ENCODE peak calls at places on chromosomes 7 and 10, in five cellular contexts. K is psoas muscle, L is upper lobe of left lung, O is lower lobe of right lung, P is bronchial epithelial cell. F is an unnamed sample.

GRCh38 chr10:78028438-78029293 is 649 bp downstream of the POLR3A start:
- DNase-seq in K (no peak), P (peak), L (peak), O (no peak), F (no peak)

GRCh38 chr10:91159254-91159783 is 61.1 kb upstream of the PCGF5 start:
- DNase-seq in K (no peak), L (no peak), P (no peak), O (no peak), F (no peak)

GRCh38 chr10:5589963-5590511 is 65.3 kb downstream of the CALML3 start:
- DNase-seq in K (no peak), P (no peak), L (no peak), O (peak), F (no peak)

GRCh38 chr10:127148066-127148932 is 48.1 kb downstream of the INSYN2A start:
- DNase-seq in L (no peak), P (peak), O (no peak), K (no peak), F (peak)

GRCh38 chr10:35453855-35454532 is 117.7 kb downstream of the CCNY start:
- DNase-seq in K (no peak), P (peak), L (no peak), O (no peak), F (no peak)

GRCh38 chr7:1100886-1101579 is 13.1 kb downstream of the GPER1 start:
- DNase-seq in L (no peak), P (no peak), K (no peak), O (no peak), F (no peak)

GRCh38 chr7:485188-486081 is 34.2 kb downstream of the PDGFA start:
- DNase-seq in P (peak), L (no peak), K (peak), O (peak), F (no peak)

GRCh38 chr7:90749774-90750173 is 153.7 kb downstream of the CDK14 start:
- DNase-seq in P (peak), O (no peak), K (no peak), L (no peak), F (no peak)

GRCh38 chr10:125343118-125343752 is 182.9 kb upstream of the CTBP2 start:
- DNase-seq in P (peak), L (no peak), O (no peak), K (no peak), F (peak)

GRCh38 chr7:98869001-98869373 is 827 bp downstream of the TMEM130 start:
- DNase-seq in P (no peak), L (no peak), O (no peak), K (no peak), F (no peak)

GRCh38 chr7:150446288-150446938 is 4.0 kb upstream of the GIMAP8 start:
- DNase-seq in K (no peak), O (no peak), P (no peak), L (no peak), F (no peak)

GRCh38 chr7:17532861-17533404 is 234.5 kb downstream of the AHR start:
- DNase-seq in K (no peak), O (no peak), P (peak), L (no peak), F (no peak)

GRCh38 chr10:70188768-70189167 is 18.5 kb upstream of the SAR1A start:
- DNase-seq in L (no peak), K (no peak), P (no peak), O (no peak), F (no peak)

GRCh38 chr10:78712147-78712546 is 356.6 kb upstream of the ZMIZ1 start:
- DNase-seq in L (peak), P (no peak), O (peak), K (no peak), F (no peak)

GRCh38 chr10:76191371-76191770 is 759.9 kb downstream of the LRMDA start:
- DNase-seq in O (no peak), P (no peak), K (no peak), L (no peak), F (no peak)

GRCh38 chr10:78664929-78665525 is 403.7 kb upstream of the ZMIZ1 start:
- DNase-seq in L (no peak), P (peak), K (no peak), O (no peak), F (no peak)

GRCh38 chr10:130516141-130516540 is 379.9 kb downstream of the GLRX3 start:
- DNase-seq in O (no peak), K (no peak), L (no peak), P (no peak), F (no peak)

GRCh38 chr10:125559210-125559609 is 123.8 kb downstream of the TEX36 start:
- DNase-seq in P (no peak), L (no peak), O (no peak), K (no peak), F (no peak)

GRCh38 chr10:124744688-124745055 is 494 bp upstream of the FAM53B start:
- DNase-seq in P (peak), L (no peak), O (no peak), K (no peak), F (peak)

GRCh38 chr7:108348913-108349312 is 107.3 kb downstream of the NRCAM start:
- DNase-seq in O (no peak), K (no peak), P (peak), L (no peak), F (no peak)

GRCh38 chr7:155266440-155266839 is 31.2 kb upstream of the INSIG1 start:
- DNase-seq in O (no peak), L (no peak), P (no peak), K (no peak), F (no peak)

GRCh38 chr10:28429573-28430216 is 103.2 kb upstream of the WAC start:
- DNase-seq in O (no peak), L (no peak), P (no peak), K (no peak), F (no peak)

GRCh38 chr10:13707156-13707881 is 120.6 kb downstream of the PRPF18 start:
- DNase-seq in P (peak), K (peak), O (peak), L (peak), F (peak)

GRCh38 chr10:3935141-3935540 is 150.1 kb upstream of the KLF6 start:
- DNase-seq in P (peak), K (peak), O (no peak), L (no peak), F (no peak)

GRCh38 chr10:43075612-43076003 is 1.3 kb upstream of the RET start:
- DNase-seq in K (no peak), O (no peak), L (no peak), P (peak), F (no peak)

DNA sequence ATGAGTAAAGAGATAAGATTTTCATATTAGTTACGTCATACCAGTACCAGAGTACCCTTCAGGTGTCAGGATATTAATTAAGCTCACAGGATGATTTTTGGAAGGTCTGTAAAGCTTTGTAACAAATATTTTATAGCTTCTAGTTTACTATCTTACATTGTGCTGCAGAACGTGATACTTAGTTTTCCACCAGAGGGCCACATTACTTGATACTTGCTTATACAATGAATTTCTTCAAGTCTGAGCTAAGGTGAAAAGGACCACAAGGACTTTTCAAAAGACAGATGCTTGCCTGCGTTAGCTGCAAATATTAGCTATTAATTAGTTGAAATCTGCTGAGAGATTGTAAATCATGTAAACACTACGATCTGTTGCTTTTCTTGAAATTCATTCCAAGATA is 12.2 kb downstream of the FOXP2 start:
- DNase-seq in O (no peak), L (no peak), K (no peak), P (peak), F (no peak)
- TF ChIP-seq CTCF in O (no peak), L (no peak), K (peak), P (no peak), F (peak)

GRCh38 chr7:128811631-128812430 is 18.4 kb upstream of the FLNC start:
- DNase-seq in L (no peak), K (no peak), P (no peak), O (no peak), F (no peak)
- H3K4me3 ChIP-seq in L (no peak), K (no peak), P (no peak), O (no peak), F (no peak)

DNA sequence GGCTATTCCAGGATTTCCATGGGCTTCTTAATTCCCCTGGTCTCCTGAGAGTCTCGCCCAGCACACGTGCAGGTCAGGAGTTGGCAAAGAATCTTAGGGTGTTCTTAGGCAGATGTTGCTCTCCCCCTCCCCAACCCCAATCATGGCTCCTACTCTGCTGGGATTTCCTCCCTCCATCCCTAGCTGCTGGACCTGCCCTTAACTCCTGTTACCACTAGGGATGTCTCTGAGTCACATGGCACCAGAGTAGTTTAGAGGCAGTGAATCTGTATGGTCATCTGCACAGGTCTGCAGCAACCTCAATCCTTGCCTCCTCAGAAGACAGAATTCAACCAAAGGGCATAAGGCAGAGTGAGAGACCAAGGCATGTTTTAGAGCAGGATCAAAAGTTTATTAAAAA is 51.8 kb upstream of the CHST3 start:
- DNase-seq in P (peak), K (no peak), L (no peak), O (no peak), F (no peak)
- TF ChIP-seq CTCF in P (no peak), K (no peak), L (no peak), O (no peak), F (no peak)

GRCh38 chr7:87139514-87139913 is 12.7 kb upstream of the DMTF1 start:
- DNase-seq in P (no peak), L (no peak), K (no peak), O (no peak), F (no peak)

GRCh38 chr7:87144173-87144657 is 8.0 kb upstream of the DMTF1 start:
- DNase-seq in P (no peak), K (no peak), L (no peak), O (no peak), F (no peak)

GRCh38 chr7:87137271-87137670 is 15.0 kb upstream of the DMTF1 start:
- DNase-seq in K (no peak), P (no peak), L (no peak), O (no peak), F (no peak)

DNA sequence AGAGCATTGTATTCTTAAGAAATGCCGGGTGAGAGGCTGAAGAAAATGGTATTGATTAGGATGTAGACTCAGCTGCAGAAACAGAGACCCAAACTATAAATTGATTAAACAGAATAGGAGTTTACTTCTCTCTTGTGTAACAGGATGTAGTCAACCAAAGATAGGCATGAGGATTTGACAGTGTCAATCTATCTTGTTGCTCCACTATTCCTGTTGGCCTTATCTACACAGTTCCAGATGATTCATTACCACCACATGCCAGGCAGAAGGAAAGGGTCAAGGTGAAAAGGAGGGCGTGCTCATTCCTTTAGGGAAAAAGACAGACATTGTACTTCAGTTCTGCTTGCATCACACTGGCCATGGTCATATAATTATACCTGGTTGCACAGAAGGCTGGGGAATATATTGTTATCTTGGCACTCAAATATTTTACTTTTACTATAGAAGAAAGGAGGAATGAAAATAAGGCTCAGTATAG is 11.9 kb upstream of the DMTF1 start:
- DNase-seq in K (no peak), L (no peak), O (no peak), P (no peak), F (no peak)
- H3K4me3 ChIP-seq in K (no peak), L (no peak), O (no peak), P (no peak), F (no peak)

DNA sequence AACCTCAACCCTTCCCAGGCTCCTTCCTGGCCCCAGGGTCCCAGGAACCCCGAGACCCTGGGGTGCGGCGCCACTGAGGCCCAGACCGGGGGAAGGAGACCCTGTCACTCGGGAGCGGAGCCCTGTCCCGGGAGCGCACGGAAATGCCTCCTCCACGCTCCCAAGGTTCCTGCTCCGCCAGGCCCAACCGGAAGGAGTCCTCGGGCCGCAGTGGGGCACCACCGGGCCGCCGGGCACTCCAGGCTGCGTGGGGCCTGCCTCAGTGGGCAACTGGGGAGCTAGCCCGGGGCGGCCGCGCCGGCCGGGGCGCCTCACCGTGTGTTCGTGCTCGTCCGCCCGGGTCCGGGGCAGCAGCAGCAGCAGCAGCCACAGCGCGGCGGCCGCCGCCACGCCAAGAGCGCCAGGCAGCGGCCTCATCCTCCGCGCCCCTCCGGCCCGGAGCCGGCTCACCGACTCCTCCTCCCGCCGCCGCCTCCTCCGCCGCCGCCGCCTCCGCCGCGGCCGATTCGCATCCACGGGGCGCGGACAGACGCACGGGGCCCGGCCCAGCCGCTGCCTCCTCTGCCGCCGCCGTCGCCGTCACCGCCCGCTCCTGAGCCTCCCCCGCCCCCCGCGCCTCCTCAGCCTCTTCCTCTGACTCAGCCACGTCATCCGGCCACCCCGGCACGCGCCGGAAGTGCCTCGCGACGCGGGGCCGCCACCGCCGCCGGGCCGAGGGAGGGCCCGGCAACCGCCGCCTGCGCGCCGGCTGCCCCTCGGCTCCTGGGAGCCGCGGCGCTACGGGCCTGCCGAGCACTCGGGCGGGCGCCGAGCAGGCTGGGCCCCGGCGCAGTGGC is at the start of gene TM9SF3:
- DNase-seq in O (peak), P (peak), L (peak), K (peak), F (peak)
- TF ChIP-seq CTCF in O (no peak), P (no peak), L (peak), K (no peak), F (no peak)

GRCh38 chr7:48097511-48098231 is 8.6 kb downstream of the UPP1 start:
- DNase-seq in O (no peak), P (no peak), L (no peak), K (no peak), F (no peak)
- H3K4me3 ChIP-seq in O (no peak), P (no peak), L (no peak), K (no peak), F (no peak)

GRCh38 chr10:89283988-89284475 is 17.8 kb upstream of the IFIT2 start:
- DNase-seq in K (peak), L (no peak), O (no peak), P (peak), F (peak)

GRCh38 chr10:89281606-89282395 is 20.0 kb upstream of the IFIT2 start:
- DNase-seq in P (peak), O (no peak), L (no peak), K (no peak), F (no peak)

GRCh38 chr10:89279449-89279869 is 22.4 kb upstream of the IFIT2 start:
- DNase-seq in O (no peak), L (no peak), P (peak), K (no peak), F (no peak)

GRCh38 chr10:89280501-89280900 is 21.3 kb upstream of the IFIT2 start:
- DNase-seq in K (no peak), O (no peak), L (no peak), P (no peak), F (no peak)

GRCh38 chr10:89283174-89283987 is 18.5 kb upstream of the IFIT2 start:
- DNase-seq in O (no peak), P (peak), L (no peak), K (no peak), F (no peak)
- TF ChIP-seq CTCF in O (no peak), P (no peak), L (no peak), K (no peak), F (no peak)